ENCODE peak calls at places on chromosomes 3 and 15, in four cellular contexts. O is fibroblast of lung, S is uterus, F is Caco-2. L is an unnamed sample.

GRCh38 chr3:31962801-31963205 is 18.3 kb downstream of the OSBPL10 start:
- DNase-seq in O (no peak), S (no peak), F (no peak), L (no peak)

GRCh38 chr3:186587183-186587582 is 16.7 kb downstream of the DNAJB11 start:
- DNase-seq in F (no peak), S (no peak), O (no peak), L (no peak)

GRCh38 chr15:94263341-94264273 is 32.2 kb downstream of the MCTP2 start:
- DNase-seq in O (peak), F (no peak), S (no peak), L (peak)

GRCh38 chr3:78785004-78785403 is 982.8 kb downstream of the ROBO1 start:
- DNase-seq in S (no peak), F (no peak), O (no peak), L (no peak)

GRCh38 chr15:41774873-41775417 is 661 bp downstream of the MAPKBP1 start:
- DNase-seq in O (no peak), S (no peak), F (no peak), L (no peak)

GRCh38 chr15:100717596-100717995 is 115.2 kb downstream of the ASB7 start:
- DNase-seq in O (no peak), F (no peak), S (no peak), L (no peak)

GRCh38 chr15:92779874-92780273 is 120.2 kb upstream of the CHD2 start:
- DNase-seq in F (no peak), S (no peak), O (no peak), L (no peak)

GRCh38 chr3:160035757-160036156 is 47.1 kb downstream of the IL12A start:
- DNase-seq in S (no peak), O (no peak), F (no peak), L (no peak)

GRCh38 chr3:60393946-60394345 is 857.3 kb downstream of the FHIT start:
- DNase-seq in O (no peak), S (no peak), F (no peak), L (no peak)

DNA sequence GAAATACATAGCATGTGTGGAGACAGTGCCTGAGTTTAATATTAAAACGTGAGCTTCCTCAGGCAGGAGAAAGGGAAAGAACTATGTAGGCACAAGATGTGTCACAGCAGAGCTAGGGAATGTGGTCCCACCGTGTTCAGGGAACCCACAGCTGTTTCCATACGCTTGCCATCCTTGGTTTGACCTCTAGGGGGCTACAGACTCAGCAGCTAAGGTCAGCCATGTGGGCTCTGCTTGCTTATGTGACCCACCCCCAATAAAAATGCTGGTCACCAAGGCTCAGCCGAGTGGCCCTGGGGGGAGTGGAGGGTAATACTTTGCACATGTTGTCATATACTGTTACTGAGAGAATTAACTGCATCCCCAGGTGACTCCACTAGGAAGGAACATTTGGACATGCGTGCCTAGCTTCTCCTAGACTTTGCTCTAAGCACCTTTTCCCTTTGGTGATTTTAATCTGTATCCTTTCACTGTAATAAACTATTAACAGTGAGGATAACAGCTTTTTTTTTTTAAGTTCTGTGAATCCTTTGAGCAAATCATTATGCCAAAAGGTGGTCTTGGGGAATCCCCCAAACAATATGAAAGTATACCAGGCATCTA is 3.3 kb downstream of the TUBGCP5 start:
- DNase-seq in F (peak), O (peak), S (no peak), L (no peak)
- TF ChIP-seq CTCF in F (peak), O (peak), S (peak), L (peak)

GRCh38 chr3:35944915-35945710 is 305.8 kb downstream of the ARPP21 start:
- DNase-seq in O (no peak), S (no peak), F (no peak), L (no peak)

GRCh38 chr3:35946121-35946856 is 307.0 kb downstream of the ARPP21 start:
- DNase-seq in O (peak), F (no peak), S (no peak), L (no peak)

GRCh38 chr3:35950045-35950444 is 310.7 kb downstream of the ARPP21 start:
- DNase-seq in O (no peak), F (no peak), S (no peak), L (peak)

GRCh38 chr3:35946857-35947514 is 307.7 kb downstream of the ARPP21 start:
- DNase-seq in F (peak), S (no peak), O (no peak), L (no peak)
- TF ChIP-seq CTCF in F (no peak), S (no peak), O (no peak), L (no peak)

GRCh38 chr3:10619989-10620832 is 114.8 kb upstream of the ATP2B2 start:
- DNase-seq in O (no peak), F (no peak), S (no peak), L (no peak)
- TF ChIP-seq CTCF in O (no peak), F (no peak), S (no peak), L (no peak)

GRCh38 chr3:29889230-29889629 is 608.4 kb downstream of the RBMS3 start:
- DNase-seq in O (peak), S (no peak), F (no peak), L (no peak)
- TF ChIP-seq CTCF in O (no peak), S (no peak), F (no peak), L (no peak)

GRCh38 chr3:127556565-127556964 is 34.0 kb downstream of the TPRA1 start:
- DNase-seq in S (no peak), F (no peak), O (no peak), L (no peak)
- TF ChIP-seq CTCF in S (no peak), F (peak), O (no peak), L (peak)

DNA sequence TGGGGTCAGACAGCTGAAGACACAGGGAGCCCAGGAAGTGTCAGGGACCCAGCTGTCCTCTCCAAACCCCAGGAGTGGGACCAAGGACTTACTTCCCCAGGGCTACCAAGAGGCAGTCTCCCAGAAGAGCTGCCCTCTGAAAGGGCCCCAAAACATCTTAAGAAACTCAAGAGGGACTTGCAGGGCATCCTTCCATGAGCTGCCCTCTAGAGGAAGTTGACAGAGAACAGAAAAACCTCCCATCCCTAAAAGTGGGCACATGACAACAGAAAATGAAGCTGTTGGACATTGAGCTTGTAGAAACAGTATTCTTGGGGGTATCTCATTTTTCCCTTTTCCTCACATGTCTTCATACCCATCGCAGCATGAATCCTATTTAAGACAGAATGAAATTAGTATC is 58.9 kb downstream of the MECOM start:
- DNase-seq in F (no peak), O (peak), S (no peak), L (no peak)
- TF ChIP-seq CTCF in F (no peak), O (peak), S (no peak), L (peak)

GRCh38 chr3:195036203-195037016 is 234.5 kb downstream of the XXYLT1 start:
- DNase-seq in F (no peak), O (no peak), S (no peak), L (no peak)

GRCh38 chr3:195034541-195034940 is 236.4 kb downstream of the XXYLT1 start:
- DNase-seq in O (no peak), F (no peak), S (no peak), L (no peak)

GRCh38 chr3:195034101-195034500 is 236.9 kb downstream of the XXYLT1 start:
- DNase-seq in F (no peak), S (peak), O (no peak), L (no peak)

GRCh38 chr3:195037017-195037373 is 234.0 kb downstream of the XXYLT1 start:
- DNase-seq in S (no peak), F (no peak), O (no peak), L (no peak)

DNA sequence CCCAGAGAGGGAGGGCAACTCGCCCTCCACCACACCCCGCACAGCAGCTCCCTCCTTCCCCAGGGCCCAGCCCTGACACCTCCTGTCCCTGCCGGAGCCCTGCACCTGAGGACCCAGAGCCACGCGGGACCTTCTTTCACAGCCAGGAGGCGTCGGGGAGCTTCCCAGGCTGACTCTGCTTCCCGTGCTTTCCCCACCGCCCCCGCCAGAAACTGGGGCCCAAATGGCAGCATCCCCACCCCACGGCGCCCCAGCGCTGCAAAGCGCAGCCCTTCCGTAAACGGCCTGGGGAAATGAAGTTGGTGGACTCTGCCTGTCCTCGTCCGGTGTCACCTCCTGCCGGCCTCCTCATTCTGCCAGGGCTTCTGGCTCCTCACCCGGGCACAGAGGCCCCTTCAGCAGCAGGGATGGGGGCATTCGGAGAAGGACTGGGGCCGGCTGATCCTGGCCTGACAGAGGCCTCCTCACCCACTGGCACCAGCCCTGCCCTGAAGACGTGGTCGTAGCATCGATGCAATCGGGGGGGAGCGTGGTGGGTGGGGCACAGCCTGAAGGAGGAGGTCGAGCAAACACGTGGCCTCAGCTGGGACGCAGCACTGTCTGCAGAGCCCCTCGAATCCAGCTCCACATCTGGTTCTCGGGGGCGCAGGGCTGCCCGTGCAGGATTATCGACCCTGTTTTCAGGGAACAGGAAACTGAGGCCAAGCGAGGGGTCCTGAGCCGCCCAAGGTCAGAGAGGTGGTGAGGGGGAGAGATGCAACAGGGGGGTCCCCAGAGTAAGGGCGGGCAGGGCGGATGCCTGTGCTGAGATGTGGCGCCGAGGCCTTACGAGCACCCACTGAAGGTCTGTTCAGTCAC is 235.4 kb downstream of the XXYLT1 start:
- DNase-seq in S (peak), F (peak), O (no peak), L (no peak)
- TF ChIP-seq CTCF in S (peak), F (no peak), O (no peak), L (no peak)

GRCh38 chr3:10693457-10693856 is 122.6 kb upstream of the SLC6A11 start:
- DNase-seq in S (no peak), O (peak), F (no peak), L (no peak)

GRCh38 chr3:10692039-10692438 is 124.0 kb upstream of the SLC6A11 start:
- DNase-seq in F (no peak), S (no peak), O (no peak), L (no peak)

GRCh38 chr3:10688548-10689172 is 127.4 kb upstream of the SLC6A11 start:
- DNase-seq in O (no peak), S (no peak), F (no peak), L (no peak)

GRCh38 chr3:10683106-10683505 is 132.9 kb upstream of the SLC6A11 start:
- DNase-seq in F (no peak), S (no peak), O (no peak), L (no peak)

GRCh38 chr3:10688126-10688525 is 127.9 kb upstream of the SLC6A11 start:
- DNase-seq in O (no peak), F (no peak), S (no peak), L (no peak)
- TF ChIP-seq CTCF in O (no peak), F (no peak), S (no peak), L (no peak)

L was measured in AG09319.